ENCODE peak calls at places on chromosomes 6 and 20, in eight cellular contexts. J, S, D, B, U, G, W and M are unnamed samples.

GRCh38 chr20:23340524-23340923 is 10.1 kb upstream of the NXT1 start:
- DNase-seq in J (peak; percentile 35), S (peak; percentile 75), D (no peak), B (peak; percentile 50), U (peak; percentile 66), G (peak; percentile 84), W (peak; percentile 69), M (peak; percentile 31)

GRCh38 chr6:70337379-70338073 is 34.6 kb upstream of the COL9A1 start:
- DNase-seq in J (no peak), S (no peak), D (no peak), B (no peak), U (no peak), G (no peak), W (no peak), M (no peak)

GRCh38 chr20:42483694-42484303 is 705.9 kb downstream of the PTPRT start:
- DNase-seq in J (no peak), S (no peak), D (no peak), B (no peak), U (no peak), G (no peak), W (no peak), M (peak; percentile 17)

GRCh38 chr20:4549711-4550259 is 171.9 kb upstream of the PRND start:
- DNase-seq in J (no peak), S (no peak), D (no peak), B (no peak), U (no peak), G (no peak), W (no peak), M (no peak)

GRCh38 chr6:16762547-16763477 is 1.6 kb upstream of the ATXN1 start:
- DNase-seq in J (no peak), S (peak; percentile 35), D (peak; percentile 69), B (peak; percentile 61), U (peak; percentile 76), G (peak; percentile 88), W (peak; percentile 97), M (peak; percentile 85)

GRCh38 chr6:2522521-2522920 is 228.2 kb downstream of the MYLK4 start:
- DNase-seq in J (no peak), S (no peak), D (no peak), B (no peak), U (no peak), G (peak; percentile 64), W (peak; percentile 30), M (no peak)

GRCh38 chr6:6007311-6008113 is 787 bp upstream of the NRN1 start:
- DNase-seq in J (no peak), S (peak; percentile 54), D (peak; percentile 21), B (no peak), U (peak; percentile 75), G (peak; percentile 50), W (no peak), M (no peak)

GRCh38 chr20:57677323-57677982 is 32.4 kb downstream of the PMEPA1 start:
- DNase-seq in J (no peak), S (no peak), D (no peak), B (no peak), U (no peak), G (no peak), W (no peak), M (no peak)

GRCh38 chr20:52150440-52151258 is 40.9 kb downstream of the ZFP64 start:
- DNase-seq in J (no peak), S (peak; percentile 41), D (no peak), B (no peak), U (peak; percentile 75), G (peak; percentile 72), W (peak; percentile 58), M (peak; percentile 51)

GRCh38 chr6:110951008-110951407 is 7.5 kb upstream of the GTF3C6 start:
- DNase-seq in J (no peak), S (no peak), D (no peak), B (no peak), U (no peak), G (no peak), W (no peak), M (no peak)

GRCh38 chr6:167508919-167509852 is 184.3 kb downstream of the TTLL2 start:
- DNase-seq in J (no peak), S (no peak), D (no peak), B (no peak), U (no peak), G (no peak), W (no peak), M (no peak)